ENCODE peak calls at places on chromosomes 7 and 10, in four cellular contexts. One of them, this sample, is unnamed.

GRCh38 chr7:28062197-28062988 is 118.2 kb downstream of the JAZF1 start:
- DNase-seq in H1: peak
- DNase-seq in K562: peak
- DNase-seq in HepG2: peak
- DNase-seq in this sample: peak

GRCh38 chr7:16611711-16612110 is 33.8 kb downstream of the ANKMY2 start:
- DNase-seq in H1: no peak
- DNase-seq in K562: no peak
- DNase-seq in HepG2: no peak
- DNase-seq in this sample: no peak

GRCh38 chr10:122348951-122349361 is 25.6 kb upstream of the PLEKHA1 start:
- DNase-seq in H1: no peak
- DNase-seq in K562: no peak
- DNase-seq in HepG2: peak
- DNase-seq in this sample: no peak

GRCh38 chr10:69061305-69062161 is 26.4 kb upstream of the SRGN start:
- DNase-seq in H1: no peak
- DNase-seq in K562: peak
- DNase-seq in HepG2: peak
- DNase-seq in this sample: peak

GRCh38 chr10:7146189-7146588 is 264.6 kb downstream of the SFMBT2 start:
- DNase-seq in H1: no peak
- DNase-seq in K562: no peak
- DNase-seq in HepG2: no peak
- DNase-seq in this sample: no peak

GRCh38 chr10:112365014-112365432 is 8.9 kb upstream of the ACSL5 start:
- DNase-seq in H1: no peak
- DNase-seq in K562: no peak
- DNase-seq in HepG2: peak
- DNase-seq in this sample: no peak

GRCh38 chr7:80960228-80960627 is 41.4 kb upstream of the SEMA3C start:
- DNase-seq in H1: no peak
- DNase-seq in K562: no peak
- DNase-seq in HepG2: no peak
- DNase-seq in this sample: no peak

GRCh38 chr7:126790763-126791162 is 462.0 kb downstream of the GRM8 start:
- DNase-seq in H1: no peak
- DNase-seq in K562: no peak
- DNase-seq in HepG2: no peak
- DNase-seq in this sample: no peak

GRCh38 chr7:112749775-112750174 is 40.4 kb downstream of the TMEM168 start:
- DNase-seq in H1: no peak
- DNase-seq in K562: peak
- DNase-seq in HepG2: no peak
- DNase-seq in this sample: peak

GRCh38 chr7:1895664-1896515 is 225.8 kb downstream of the ELFN1 start:
- DNase-seq in H1: no peak
- DNase-seq in K562: no peak
- DNase-seq in HepG2: no peak
- DNase-seq in this sample: no peak

GRCh38 chr10:17229016-17229716 is 1.1 kb downstream of the VIM start:
- DNase-seq in H1: peak
- DNase-seq in K562: peak
- DNase-seq in HepG2: no peak
- DNase-seq in this sample: peak

GRCh38 chr7:137930616-137931015 is 71.3 kb downstream of the CREB3L2 start:
- DNase-seq in H1: no peak
- DNase-seq in K562: no peak
- DNase-seq in HepG2: no peak
- DNase-seq in this sample: peak

GRCh38 chr7:137931823-137932222 is 70.1 kb downstream of the CREB3L2 start:
- DNase-seq in H1: no peak
- DNase-seq in K562: no peak
- DNase-seq in HepG2: peak
- DNase-seq in this sample: peak

GRCh38 chr7:137934176-137934826 is 67.6 kb downstream of the CREB3L2 start:
- DNase-seq in H1: no peak
- DNase-seq in K562: peak
- DNase-seq in HepG2: no peak
- DNase-seq in this sample: no peak

GRCh38 chr7:137933270-137934017 is 68.4 kb downstream of the CREB3L2 start:
- DNase-seq in H1: no peak
- DNase-seq in K562: peak
- DNase-seq in HepG2: no peak
- DNase-seq in this sample: no peak

GRCh38 chr7:137932881-137933269 is 69.0 kb downstream of the CREB3L2 start:
- DNase-seq in H1: no peak
- DNase-seq in K562: no peak
- DNase-seq in HepG2: no peak
- DNase-seq in this sample: peak
- TF ChIP-seq EP300 in H1: no peak
- TF ChIP-seq EP300 in K562: peak
- TF ChIP-seq EP300 in HepG2: no peak
- TF ChIP-seq EP300 in this sample: no peak

GRCh38 chr7:102471791-102472125 is 7.0 kb downstream of the POLR2J start:
- DNase-seq in H1: no peak
- DNase-seq in K562: no peak
- DNase-seq in HepG2: no peak
- DNase-seq in this sample: no peak
- TF ChIP-seq MAFK in H1: no peak
- TF ChIP-seq MAFK in K562: no peak
- TF ChIP-seq MAFK in HepG2: no peak
- TF ChIP-seq MAFK in this sample: no peak

DNA sequence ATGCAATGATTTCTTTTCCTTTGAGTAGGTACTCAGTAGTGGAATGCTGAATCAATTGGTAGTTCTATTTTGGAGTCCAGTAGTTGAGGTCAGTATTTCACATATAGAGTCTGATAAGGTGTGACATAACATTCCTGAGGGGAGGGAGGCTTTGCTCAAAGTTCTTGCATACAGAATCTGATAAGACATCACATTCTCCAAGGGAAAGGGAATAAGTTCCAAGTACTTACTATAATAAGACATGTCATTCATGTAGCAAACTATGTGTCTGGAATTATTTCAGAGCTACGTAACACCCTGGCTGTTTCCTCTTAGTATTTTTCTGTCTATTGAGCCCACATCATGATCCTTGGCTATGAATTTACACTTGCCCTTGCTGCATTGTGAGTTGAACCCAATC is 74.3 kb upstream of the POM121L12 start:
- DNase-seq in H1: no peak
- DNase-seq in K562: no peak
- DNase-seq in HepG2: no peak
- DNase-seq in this sample: no peak
- TF ChIP-seq EP300 in H1: no peak
- TF ChIP-seq EP300 in K562: no peak
- TF ChIP-seq EP300 in HepG2: no peak
- TF ChIP-seq EP300 in this sample: no peak

GRCh38 chr7:128790297-128791037 is 1.3 kb upstream of the CCDC136 start:
- DNase-seq in H1: peak
- DNase-seq in K562: no peak
- DNase-seq in HepG2: no peak
- DNase-seq in this sample: no peak
- TF ChIP-seq MAFK in H1: no peak
- TF ChIP-seq MAFK in K562: no peak
- TF ChIP-seq MAFK in HepG2: no peak
- TF ChIP-seq MAFK in this sample: no peak

GRCh38 chr10:33521904-33522303 is 187.4 kb upstream of the NRP1 start:
- DNase-seq in H1: no peak
- DNase-seq in K562: no peak
- DNase-seq in HepG2: no peak
- DNase-seq in this sample: no peak
- TF ChIP-seq EP300 in H1: no peak
- TF ChIP-seq EP300 in K562: no peak
- TF ChIP-seq EP300 in HepG2: no peak
- TF ChIP-seq EP300 in this sample: no peak

GRCh38 chr10:91955114-91955513 is 31.5 kb downstream of the BTAF1 start:
- DNase-seq in H1: no peak
- DNase-seq in K562: no peak
- DNase-seq in HepG2: no peak
- DNase-seq in this sample: no peak
- TF ChIP-seq MAFK in H1: no peak
- TF ChIP-seq MAFK in K562: no peak
- TF ChIP-seq MAFK in HepG2: no peak
- TF ChIP-seq MAFK in this sample: no peak

GRCh38 chr7:610141-610530 is 90.5 kb upstream of the PDGFA start:
- DNase-seq in H1: no peak
- DNase-seq in K562: peak
- DNase-seq in HepG2: no peak
- DNase-seq in this sample: no peak

GRCh38 chr7:608954-609711 is 89.5 kb upstream of the PDGFA start:
- DNase-seq in H1: no peak
- DNase-seq in K562: no peak
- DNase-seq in HepG2: no peak
- DNase-seq in this sample: no peak

GRCh38 chr7:611281-611810 is 91.7 kb upstream of the PDGFA start:
- DNase-seq in H1: no peak
- DNase-seq in K562: no peak
- DNase-seq in HepG2: no peak
- DNase-seq in this sample: no peak

GRCh38 chr7:608361-608760 is 88.7 kb upstream of the PDGFA start:
- DNase-seq in H1: no peak
- DNase-seq in K562: no peak
- DNase-seq in HepG2: no peak
- DNase-seq in this sample: no peak

DNA sequence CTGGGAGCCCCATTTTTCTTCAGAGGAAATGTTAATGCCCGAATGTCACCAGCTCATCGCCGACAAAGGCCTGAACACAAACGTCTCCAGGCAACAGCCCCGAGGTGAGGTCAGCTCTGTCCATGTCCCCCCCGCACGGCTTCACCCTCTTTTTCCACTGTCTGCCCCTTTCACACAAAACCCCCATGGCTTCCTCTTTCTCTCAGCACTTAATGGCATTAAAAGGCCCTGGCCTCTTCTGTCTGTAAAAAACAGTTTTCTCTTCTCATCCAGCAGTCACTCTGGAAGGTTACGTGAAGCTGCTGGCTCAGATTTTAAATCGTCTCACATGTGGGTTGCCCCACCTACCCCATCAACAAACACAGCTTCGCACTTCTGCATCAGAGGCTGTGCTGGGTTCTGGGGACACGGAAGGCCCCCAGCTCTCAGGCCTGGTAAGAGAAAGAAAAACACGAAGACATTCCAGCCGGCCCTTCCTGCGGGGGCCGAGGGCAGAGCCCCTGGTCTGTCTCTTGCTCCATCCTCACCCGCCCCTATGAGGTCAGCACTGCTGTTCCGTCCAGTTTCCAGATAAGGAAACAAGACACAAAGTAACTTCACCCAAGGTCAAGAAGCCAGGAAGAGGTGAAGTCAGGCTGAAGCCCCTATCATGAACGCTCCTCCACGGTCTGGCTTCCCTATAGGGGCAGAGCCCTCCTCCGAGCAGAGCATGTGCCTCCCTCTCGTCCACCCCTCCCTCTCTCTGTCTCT is 91.1 kb upstream of the PDGFA start:
- DNase-seq in H1: no peak
- DNase-seq in K562: peak
- DNase-seq in HepG2: no peak
- DNase-seq in this sample: no peak
- TF ChIP-seq EP300 in H1: no peak
- TF ChIP-seq EP300 in K562: peak
- TF ChIP-seq EP300 in HepG2: no peak
- TF ChIP-seq EP300 in this sample: no peak

DNA sequence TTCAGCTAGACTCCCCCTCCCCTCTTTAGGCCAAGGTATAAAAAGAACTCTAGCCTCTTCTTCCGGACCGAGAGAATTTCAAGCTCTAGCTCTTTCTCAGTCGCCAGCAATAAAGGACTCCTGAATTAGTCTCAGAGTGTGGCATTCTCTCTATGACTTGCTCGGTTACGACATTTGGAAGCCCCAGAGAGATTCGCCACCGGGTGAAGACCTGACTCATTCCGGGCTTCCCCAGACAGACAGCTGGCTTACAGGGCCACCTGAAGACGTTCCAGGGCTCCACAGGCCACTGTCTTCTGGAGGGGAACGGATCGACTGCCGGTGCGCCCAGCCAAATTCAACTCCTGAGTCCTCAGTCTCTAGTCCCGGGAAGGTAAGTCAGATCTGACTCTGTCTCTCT is at the start of gene AKR1B15:
- DNase-seq in H1: no peak
- DNase-seq in K562: no peak
- DNase-seq in HepG2: no peak
- DNase-seq in this sample: peak
- TF ChIP-seq MAFK in H1: no peak
- TF ChIP-seq MAFK in K562: no peak
- TF ChIP-seq MAFK in HepG2: no peak
- TF ChIP-seq MAFK in this sample: no peak

DNA sequence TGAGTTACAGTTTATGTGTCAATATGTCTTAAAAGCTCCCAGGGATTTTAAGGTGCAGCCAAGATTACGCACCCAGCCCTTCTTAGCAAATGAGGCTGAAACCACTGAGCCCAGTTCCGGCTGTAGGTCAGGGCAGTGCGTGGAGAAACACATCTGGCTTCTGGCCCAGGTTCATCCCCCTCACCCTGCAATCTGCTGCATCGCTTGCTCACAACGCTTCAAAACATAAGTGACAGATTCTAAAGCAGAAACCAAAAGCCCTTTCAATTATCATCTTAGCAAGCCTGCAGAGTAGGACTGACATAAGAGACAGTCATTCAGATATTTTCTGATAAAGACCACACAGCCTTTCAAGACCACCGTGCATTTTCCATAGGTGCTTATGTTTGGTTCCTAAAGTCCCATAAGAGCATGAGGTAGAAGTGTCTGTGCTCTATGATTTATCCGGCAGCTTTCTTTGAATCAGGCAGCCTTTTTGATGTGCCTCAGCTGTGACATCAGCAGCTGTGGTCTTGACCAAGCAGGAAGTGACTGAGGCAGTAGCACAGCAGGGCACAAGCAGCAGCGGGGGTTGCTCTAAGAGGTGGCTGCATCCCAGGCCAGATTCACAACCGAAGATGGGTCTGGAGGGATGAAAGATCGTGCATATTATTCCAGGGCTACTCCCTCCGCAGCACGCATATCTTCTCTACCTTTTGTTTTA is 72.1 kb upstream of the LYZL2 start:
- DNase-seq in H1: no peak
- DNase-seq in K562: no peak
- DNase-seq in HepG2: no peak
- DNase-seq in this sample: peak
- TF ChIP-seq EP300 in H1: no peak
- TF ChIP-seq EP300 in K562: no peak
- TF ChIP-seq EP300 in HepG2: no peak
- TF ChIP-seq EP300 in this sample: no peak